ENCODE peak calls at places on chromosomes 3 and 15, in four cellular contexts. One of them, this sample, is unnamed.

GRCh38 chr3:45210308-45211038 is 15.6 kb downstream of the TMEM158 start:
- DNase-seq in astrocyte of the spinal cord: peak; percentile 78
- DNase-seq in thoracic aorta: peak; percentile 50
- DNase-seq in AG04450: peak; percentile 63
- DNase-seq in this sample: peak; percentile 58

GRCh38 chr3:52453496-52454234 is at the start of gene TNNC1:
- DNase-seq in astrocyte of the spinal cord: no peak
- DNase-seq in thoracic aorta: no peak
- DNase-seq in AG04450: no peak
- DNase-seq in this sample: no peak

GRCh38 chr3:197154-197855 is 742 bp downstream of the CHL1 start:
- DNase-seq in thoracic aorta: no peak
- DNase-seq in astrocyte of the spinal cord: no peak
- DNase-seq in AG04450: no peak
- DNase-seq in this sample: peak; percentile 13

GRCh38 chr3:113634782-113635474 is 61.5 kb downstream of the USF3 start:
- DNase-seq in AG04450: no peak
- DNase-seq in thoracic aorta: no peak
- DNase-seq in astrocyte of the spinal cord: no peak
- DNase-seq in this sample: no peak

GRCh38 chr3:16671690-16672089 is 66.5 kb upstream of the DAZL start:
- DNase-seq in astrocyte of the spinal cord: no peak
- DNase-seq in thoracic aorta: no peak
- DNase-seq in AG04450: no peak
- DNase-seq in this sample: no peak

GRCh38 chr15:45123397-45123796 is 6.3 kb downstream of the DUOXA1 start:
- DNase-seq in thoracic aorta: no peak
- DNase-seq in astrocyte of the spinal cord: no peak
- DNase-seq in AG04450: no peak
- DNase-seq in this sample: no peak

GRCh38 chr15:55247766-55248427 is 41.7 kb downstream of the RAB27A start:
- DNase-seq in AG04450: no peak
- DNase-seq in thoracic aorta: no peak
- DNase-seq in astrocyte of the spinal cord: no peak
- DNase-seq in this sample: no peak

GRCh38 chr15:64105113-64105704 is 9.4 kb downstream of the SNX1 start:
- DNase-seq in astrocyte of the spinal cord: no peak
- DNase-seq in thoracic aorta: no peak
- DNase-seq in AG04450: no peak
- DNase-seq in this sample: no peak

GRCh38 chr3:104392327-104392726 is 974.4 kb upstream of the ALCAM start:
- DNase-seq in astrocyte of the spinal cord: no peak
- DNase-seq in AG04450: no peak
- DNase-seq in thoracic aorta: no peak
- DNase-seq in this sample: no peak

GRCh38 chr3:169448501-169448900 is 215.0 kb downstream of the MECOM start:
- DNase-seq in AG04450: no peak
- DNase-seq in astrocyte of the spinal cord: no peak
- DNase-seq in thoracic aorta: no peak
- DNase-seq in this sample: no peak

GRCh38 chr15:76176487-76177085 is 116.8 kb downstream of the TMEM266 start:
- DNase-seq in AG04450: no peak
- DNase-seq in astrocyte of the spinal cord: no peak
- DNase-seq in thoracic aorta: no peak
- DNase-seq in this sample: no peak

GRCh38 chr3:27630892-27631291 is 91.2 kb downstream of the EOMES start:
- DNase-seq in astrocyte of the spinal cord: peak; percentile 40
- DNase-seq in thoracic aorta: no peak
- DNase-seq in AG04450: no peak
- DNase-seq in this sample: no peak

GRCh38 chr15:75195122-75195765 is 6.4 kb upstream of the C15orf39 start:
- DNase-seq in thoracic aorta: no peak
- DNase-seq in astrocyte of the spinal cord: no peak
- DNase-seq in AG04450: no peak
- DNase-seq in this sample: peak; percentile 46

GRCh38 chr3:196210673-196211556 is at the start of gene ZDHHC19:
- DNase-seq in thoracic aorta: no peak
- DNase-seq in astrocyte of the spinal cord: no peak
- DNase-seq in AG04450: no peak
- DNase-seq in this sample: no peak

GRCh38 chr3:53113293-53114010 is 16.8 kb downstream of the RFT1 start:
- DNase-seq in thoracic aorta: no peak
- DNase-seq in astrocyte of the spinal cord: no peak
- DNase-seq in AG04450: no peak
- DNase-seq in this sample: no peak

GRCh38 chr3:3065876-3066275 is 44.3 kb downstream of the IL5RA start:
- DNase-seq in thoracic aorta: no peak
- DNase-seq in astrocyte of the spinal cord: peak; percentile 19
- DNase-seq in AG04450: no peak
- DNase-seq in this sample: no peak

GRCh38 chr15:25410649-25411048 is 28.2 kb downstream of the UBE3A start:
- DNase-seq in astrocyte of the spinal cord: no peak
- DNase-seq in AG04450: peak; percentile 36
- DNase-seq in thoracic aorta: no peak
- DNase-seq in this sample: no peak

GRCh38 chr15:45377630-45378148 is 655 bp downstream of the GATM start:
- DNase-seq in astrocyte of the spinal cord: no peak
- DNase-seq in AG04450: no peak
- DNase-seq in thoracic aorta: peak; percentile 2
- DNase-seq in this sample: no peak

GRCh38 chr3:71521940-71522876 is 61.3 kb downstream of the FOXP1 start:
- DNase-seq in thoracic aorta: no peak
- DNase-seq in astrocyte of the spinal cord: no peak
- DNase-seq in AG04450: no peak
- DNase-seq in this sample: no peak

GRCh38 chr3:163915279-163915678 is 1163.0 kb downstream of the SI start:
- DNase-seq in thoracic aorta: no peak
- DNase-seq in AG04450: no peak
- DNase-seq in astrocyte of the spinal cord: no peak
- DNase-seq in this sample: no peak

GRCh38 chr3:163919154-163919553 is 1159.1 kb downstream of the SI start:
- DNase-seq in AG04450: no peak
- DNase-seq in astrocyte of the spinal cord: no peak
- DNase-seq in thoracic aorta: no peak
- DNase-seq in this sample: no peak

GRCh38 chr3:163914567-163914966 is 1163.7 kb downstream of the SI start:
- DNase-seq in astrocyte of the spinal cord: no peak
- DNase-seq in thoracic aorta: no peak
- DNase-seq in AG04450: no peak
- DNase-seq in this sample: no peak

DNA sequence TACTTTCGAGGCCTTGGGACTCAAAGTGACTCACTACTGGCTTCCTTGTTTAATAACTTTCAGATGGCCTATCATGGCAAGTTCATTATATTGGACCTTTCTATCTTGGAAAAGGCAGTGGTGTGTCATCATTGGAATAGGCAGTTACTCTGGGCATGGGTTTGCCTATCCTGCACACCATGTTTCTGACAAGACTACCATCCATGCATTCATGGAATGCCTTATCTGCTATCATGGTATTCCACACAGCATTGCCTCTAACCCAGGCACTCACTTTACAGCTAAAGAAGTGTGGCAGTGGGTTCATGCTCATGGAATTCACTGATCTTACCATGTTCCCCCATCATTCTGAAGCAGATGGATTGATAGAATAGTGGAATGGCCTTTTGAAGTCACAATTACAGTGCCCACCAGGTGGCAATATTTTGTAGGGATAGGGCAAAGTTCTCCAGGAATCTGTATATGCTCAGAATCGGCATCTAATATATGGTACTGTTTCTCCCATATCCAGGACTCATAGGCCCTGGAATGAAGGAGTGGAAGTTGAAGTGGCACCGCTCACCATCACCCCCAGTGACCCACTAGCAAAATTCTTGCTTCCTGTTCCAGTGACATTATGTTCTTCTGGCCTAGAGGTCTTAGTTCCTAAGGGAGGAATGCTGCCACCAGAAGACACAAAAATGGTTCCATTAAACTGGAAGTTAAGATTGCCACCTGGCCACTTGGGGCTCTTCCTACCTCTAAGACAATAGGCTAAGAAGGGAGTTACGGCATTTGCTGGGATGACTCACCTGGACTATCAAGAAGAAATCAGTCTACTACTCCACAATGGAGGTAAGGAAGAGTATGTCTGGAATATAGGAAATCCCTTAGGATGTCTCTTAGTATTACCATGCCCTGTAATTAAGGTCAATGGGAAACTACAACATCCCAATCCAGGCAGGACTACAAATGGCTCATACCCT is 1161.4 kb downstream of the SI start:
- DNase-seq in thoracic aorta: no peak
- DNase-seq in AG04450: no peak
- DNase-seq in astrocyte of the spinal cord: no peak
- DNase-seq in this sample: no peak
- TF ChIP-seq CTCF in thoracic aorta: no peak
- TF ChIP-seq CTCF in AG04450: no peak
- TF ChIP-seq CTCF in astrocyte of the spinal cord: no peak
- TF ChIP-seq CTCF in this sample: peak; percentile 42

GRCh38 chr3:140319801-140320200 is 358.1 kb upstream of the TRIM42 start:
- DNase-seq in AG04450: no peak
- DNase-seq in astrocyte of the spinal cord: no peak
- DNase-seq in thoracic aorta: no peak
- DNase-seq in this sample: no peak

GRCh38 chr3:140316895-140317400 is 360.9 kb upstream of the TRIM42 start:
- DNase-seq in astrocyte of the spinal cord: no peak
- DNase-seq in thoracic aorta: no peak
- DNase-seq in AG04450: no peak
- DNase-seq in this sample: no peak

GRCh38 chr3:140311428-140311827 is 366.4 kb upstream of the TRIM42 start:
- DNase-seq in AG04450: no peak
- DNase-seq in thoracic aorta: no peak
- DNase-seq in astrocyte of the spinal cord: no peak
- DNase-seq in this sample: no peak

DNA sequence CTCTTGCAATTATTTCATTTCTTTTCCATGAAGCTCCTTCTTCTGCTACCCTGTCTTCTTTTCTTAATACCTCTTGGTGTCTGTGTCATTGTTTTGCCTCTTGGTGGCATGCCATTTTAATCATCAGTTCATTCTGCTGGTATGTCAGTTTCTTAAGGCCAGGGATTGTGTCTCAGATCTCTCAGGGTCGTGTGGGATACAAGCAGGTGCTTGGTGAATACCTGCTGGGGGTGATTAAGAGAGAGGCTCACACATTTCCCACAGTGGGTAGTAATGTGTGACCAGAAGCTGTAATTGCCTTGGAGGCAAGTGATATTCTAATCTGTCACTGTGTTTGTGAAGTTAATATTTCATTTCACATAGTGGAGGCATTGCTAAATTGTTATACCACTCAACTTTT is 361.4 kb upstream of the TRIM42 start:
- DNase-seq in thoracic aorta: no peak
- DNase-seq in astrocyte of the spinal cord: no peak
- DNase-seq in AG04450: no peak
- DNase-seq in this sample: no peak
- TF ChIP-seq CTCF in thoracic aorta: no peak
- TF ChIP-seq CTCF in astrocyte of the spinal cord: no peak
- TF ChIP-seq CTCF in AG04450: no peak
- TF ChIP-seq CTCF in this sample: no peak

DNA sequence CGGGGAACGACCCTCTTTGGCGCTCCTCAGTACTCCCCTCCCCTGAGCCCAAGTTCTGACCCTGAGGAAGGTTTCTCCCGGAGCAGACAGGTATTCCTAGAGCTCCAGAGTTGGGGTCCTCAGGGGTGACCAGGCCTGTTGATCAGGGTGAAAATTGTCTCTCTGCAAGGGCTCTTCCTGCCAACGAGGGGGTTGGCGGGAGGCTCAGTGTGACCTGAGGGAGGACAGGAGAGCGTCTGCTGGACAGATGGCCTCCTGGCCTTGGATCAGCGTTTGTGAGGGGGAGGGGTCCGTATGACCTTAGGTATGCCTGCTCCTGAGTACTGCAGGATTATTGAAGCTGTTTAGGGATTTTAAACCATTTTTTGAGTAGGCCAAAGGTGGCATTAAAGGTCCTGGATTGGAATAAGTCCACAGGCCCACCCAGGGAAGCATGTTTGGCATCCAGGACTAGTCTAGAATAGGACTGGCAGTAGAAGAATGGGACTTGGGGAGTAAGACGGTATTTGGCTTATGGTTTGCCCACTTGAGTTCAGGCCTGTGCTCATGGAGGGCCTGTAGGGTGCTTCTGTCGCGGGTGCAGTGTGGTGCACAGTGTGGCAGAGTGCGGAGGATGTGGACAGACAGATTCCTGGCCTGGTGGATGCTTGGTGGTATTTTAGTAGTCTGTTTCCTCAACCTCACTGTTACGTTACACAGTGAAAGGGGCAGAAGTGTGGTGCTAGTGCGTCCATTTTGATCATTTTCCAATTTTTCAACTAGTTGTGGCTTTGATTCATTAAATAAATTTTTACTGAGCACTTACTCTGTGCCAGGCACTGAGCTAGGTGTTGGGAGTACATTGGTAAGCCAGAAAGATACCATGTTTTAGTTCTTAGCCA is 959 bp downstream of the ZNF592 start:
- DNase-seq in thoracic aorta: no peak
- DNase-seq in astrocyte of the spinal cord: no peak
- DNase-seq in AG04450: no peak
- DNase-seq in this sample: no peak
- TF ChIP-seq CTCF in thoracic aorta: no peak
- TF ChIP-seq CTCF in astrocyte of the spinal cord: no peak
- TF ChIP-seq CTCF in AG04450: peak; percentile 6
- TF ChIP-seq CTCF in this sample: no peak

DNA sequence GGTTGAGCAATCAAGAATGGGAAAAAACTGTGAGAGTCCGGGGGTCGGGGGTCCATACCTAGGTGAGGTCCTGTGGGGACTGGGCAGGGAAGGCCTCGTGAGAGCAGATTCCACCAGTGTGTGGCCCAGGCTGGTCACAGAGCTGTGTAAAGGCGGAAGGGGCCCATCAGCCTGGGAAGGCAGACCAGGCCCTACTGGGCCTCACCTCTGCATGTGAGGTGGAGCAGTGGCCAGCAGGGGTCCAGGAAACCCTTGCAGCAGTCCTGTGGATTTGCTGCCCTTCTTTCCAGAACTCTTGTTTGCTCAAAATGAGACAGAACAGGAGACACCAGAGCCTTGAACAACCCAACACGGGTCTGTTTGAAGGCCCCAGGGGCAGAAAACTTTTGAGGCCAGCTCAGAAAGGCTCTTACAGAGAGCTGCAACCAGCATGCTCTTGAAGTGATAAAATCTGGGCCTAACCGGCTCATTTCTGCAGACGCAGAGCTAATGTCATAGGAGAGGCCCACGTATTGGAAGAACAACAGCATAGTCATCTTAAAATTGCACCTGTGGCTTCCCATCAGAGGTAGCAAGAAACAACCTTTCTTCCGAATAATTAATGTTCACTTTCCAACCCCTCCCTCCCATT is 30.3 kb upstream of the HHATL start:
- DNase-seq in astrocyte of the spinal cord: no peak
- DNase-seq in AG04450: no peak
- DNase-seq in thoracic aorta: no peak
- DNase-seq in this sample: no peak
- TF ChIP-seq CTCF in astrocyte of the spinal cord: peak; percentile 9
- TF ChIP-seq CTCF in AG04450: peak; percentile 30
- TF ChIP-seq CTCF in thoracic aorta: no peak
- TF ChIP-seq CTCF in this sample: peak; percentile 38

GRCh38 chr3:141940204-141940776 is 63.8 kb downstream of the ATP1B3 start:
- DNase-seq in thoracic aorta: no peak
- DNase-seq in AG04450: no peak
- DNase-seq in astrocyte of the spinal cord: peak; percentile 63
- DNase-seq in this sample: no peak
- TF ChIP-seq CTCF in thoracic aorta: no peak
- TF ChIP-seq CTCF in AG04450: peak; percentile 11
- TF ChIP-seq CTCF in astrocyte of the spinal cord: no peak
- TF ChIP-seq CTCF in this sample: no peak